ENCODE peak calls at places on chromosomes 16 and 17, in seven cellular contexts. O is kidney, L is body of pancreas, E is right atrium auricular region, N is IMR-90, C is MM.1S, S is sigmoid colon. P is an unnamed sample.
A peak's percentile ranks its signal among the peaks of the same experiment; 100 is the strongest.

GRCh38 chr17:32142857-32143524 is 689 bp downstream of the RHOT1 start:
- DNase-seq in L (peak; percentile 93), C (peak; percentile 27), N (peak; percentile 76), S (peak; percentile 70), E (no peak), O (peak; percentile 74), P (peak; percentile 57)

GRCh38 chr17:49290690-49291326 is 60.2 kb upstream of the PHOSPHO1 start:
- DNase-seq in N (peak; percentile 42), S (no peak), C (no peak), O (no peak), E (no peak), L (no peak), P (peak; percentile 17)

GRCh38 chr16:27198451-27199234 is 4.7 kb upstream of the KDM8 start:
- DNase-seq in C (no peak), S (no peak), N (no peak), O (no peak), E (no peak), L (no peak), P (no peak)

GRCh38 chr17:38672788-38673713 is 1.7 kb downstream of the EPOP start:
- DNase-seq in S (no peak), E (no peak), L (no peak), O (no peak), N (no peak), C (no peak), P (no peak)

GRCh38 chr16:19393226-19394074 is 24.2 kb upstream of the TMC5 start:
- DNase-seq in O (no peak), S (no peak), N (peak; percentile 23), L (no peak), E (no peak), C (no peak), P (no peak)

GRCh38 chr17:15298176-15298575 is 33.0 kb upstream of the PMP22 start:
- DNase-seq in L (no peak), E (no peak), O (no peak), S (no peak), N (peak; percentile 70), C (no peak), P (no peak)

GRCh38 chr17:3926860-3927627 is 10.8 kb upstream of the P2RX1 start:
- DNase-seq in S (no peak), E (no peak), L (no peak), N (no peak), O (peak; percentile 41), C (no peak), P (no peak)

GRCh38 chr16:73599870-73600269 is 551.9 kb upstream of the ZFHX3 start:
- DNase-seq in E (no peak), N (no peak), L (no peak), S (no peak), C (no peak), O (no peak), P (no peak)

GRCh38 chr16:24478401-24478800 is 61.0 kb upstream of the RBBP6 start:
- DNase-seq in O (no peak), C (no peak), E (no peak), N (no peak), S (no peak), L (no peak), P (no peak)

GRCh38 chr16:85227262-85227923 is 115.1 kb upstream of the CIBAR2 start:
- DNase-seq in O (no peak), E (no peak), N (no peak), S (peak; percentile 63), L (no peak), C (no peak), P (no peak)

GRCh38 chr16:68760671-68761275 is 23.7 kb downstream of the CDH1 start:
- DNase-seq in E (no peak), O (no peak), C (peak; percentile 84), S (no peak), L (peak; percentile 69), N (peak; percentile 13), P (no peak)

GRCh38 chr17:17994271-17994670 is 21.6 kb downstream of the DRC3 start:
- DNase-seq in S (no peak), O (peak; percentile 25), N (no peak), L (no peak), E (no peak), C (no peak), P (peak; percentile 17)

GRCh38 chr16:88454315-88455057 is 1.4 kb downstream of the ZFPM1 start:
- DNase-seq in E (no peak), N (no peak), C (peak; percentile 70), O (no peak), S (no peak), L (peak; percentile 50), P (no peak)

DNA sequence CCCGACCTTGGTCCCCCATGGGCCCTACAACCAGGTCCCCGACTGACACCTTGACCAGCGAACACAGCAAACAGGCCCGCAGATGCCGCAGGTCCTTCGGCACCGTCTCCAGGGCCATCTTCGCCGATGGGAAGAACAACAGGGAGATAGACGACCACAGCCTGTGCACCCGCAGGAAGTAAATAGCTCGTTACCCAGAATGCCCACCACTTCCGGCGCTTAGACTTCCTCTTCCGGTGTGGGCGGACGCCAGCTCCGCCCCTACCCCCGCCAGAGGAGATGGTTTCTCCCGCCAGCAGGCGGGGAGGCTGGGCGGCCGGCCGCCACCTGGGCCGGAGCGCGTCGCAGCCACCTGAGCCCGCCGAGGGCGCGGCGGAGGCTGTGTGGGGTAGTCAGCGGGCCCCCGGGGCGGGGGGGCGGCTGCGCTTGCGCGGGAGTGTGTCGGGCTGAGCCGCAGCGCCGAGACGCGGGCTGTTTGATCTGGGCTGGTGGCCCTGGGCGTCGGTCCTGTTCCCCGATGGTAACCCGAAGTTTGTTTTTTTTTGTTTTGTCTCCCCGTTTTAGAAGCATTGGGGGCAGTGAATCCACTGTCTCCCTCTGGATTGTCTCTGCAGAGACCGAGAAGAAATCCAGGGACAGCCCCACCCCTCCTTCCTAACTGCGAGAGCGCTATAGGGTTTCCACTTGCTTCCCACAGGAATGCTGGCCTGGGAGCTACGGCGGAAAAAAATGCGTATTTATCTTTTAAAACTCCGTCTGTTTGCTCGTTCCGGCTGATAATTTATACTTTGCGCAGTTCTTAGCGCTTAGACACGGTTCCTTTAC is at the start of gene SUPT4H1:
- DNase-seq in E (peak; percentile 84), O (peak; percentile 96), C (peak; percentile 97), L (peak; percentile 93), S (peak; percentile 93), N (peak; percentile 92), P (peak; percentile 87)
- H3K27ac ChIP-seq in E (peak within 1 kb of the TSS; percentile 98), O (peak within 1 kb of the TSS; percentile 79), C (peak within 1 kb of the TSS; percentile 79), L (peak within 1 kb of the TSS; percentile 82), S (peak within 1 kb of the TSS; percentile 96), N (peak within 1 kb of the TSS; percentile 94), P (peak within 1 kb of the TSS; percentile 92)

DNA sequence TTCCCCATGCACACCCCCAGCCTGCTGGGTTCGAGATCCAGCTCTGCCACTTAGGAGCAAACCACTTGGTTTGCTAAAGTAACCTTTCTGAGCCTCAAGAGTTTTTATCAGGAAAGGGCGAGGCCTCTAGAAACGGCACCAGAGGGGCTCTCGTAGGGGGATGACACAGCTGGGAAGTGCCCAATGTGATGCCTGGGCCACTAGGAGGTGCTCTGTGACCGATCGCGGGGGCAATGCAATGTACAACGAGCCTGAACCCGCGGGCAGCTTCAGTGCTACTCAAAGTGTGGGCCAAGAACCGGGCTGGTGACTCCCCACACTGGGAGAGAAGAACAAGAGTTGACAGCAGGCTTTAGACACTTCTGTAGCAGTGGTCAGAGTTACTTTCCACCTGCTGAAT is 9.4 kb downstream of the C16orf89 start:
- DNase-seq in C (peak; percentile 24), L (no peak), E (no peak), N (no peak), S (no peak), O (no peak), P (no peak)
- TF ChIP-seq CTCF in C (peak; percentile 48), L (peak; percentile 17), E (peak; percentile 25), N (peak; percentile 48), S (peak; percentile 14), O (no peak), P (peak; percentile 15)

DNA sequence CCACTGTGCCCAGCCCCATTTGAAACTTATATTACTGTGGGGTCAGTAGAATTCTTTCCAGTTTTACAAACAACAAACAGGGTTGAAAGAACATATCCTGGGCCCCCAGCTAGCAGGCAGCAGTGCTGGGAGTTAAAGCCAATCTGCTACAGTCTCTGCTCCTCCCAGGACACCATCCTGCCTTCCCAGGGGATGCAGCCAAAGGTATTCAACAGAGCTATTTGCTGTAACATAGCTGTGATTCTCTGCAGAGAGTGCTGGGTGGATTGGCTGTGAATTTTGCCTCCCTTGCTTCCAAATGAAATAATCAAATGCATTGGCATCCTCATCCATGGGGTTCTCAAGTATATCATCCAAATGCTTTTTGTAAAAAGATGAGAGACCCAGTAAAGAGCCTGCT is 124.2 kb downstream of the NPIPB5 start:
- DNase-seq in N (no peak), L (no peak), S (no peak), C (no peak), O (no peak), E (no peak), P (no peak)
- H3K27ac ChIP-seq in N (no peak overlapping the region), L (no peak overlapping the region), S (no peak overlapping the region), C (no peak overlapping the region), O (no peak overlapping the region), E (no peak overlapping the region), P (no peak overlapping the region)

DNA sequence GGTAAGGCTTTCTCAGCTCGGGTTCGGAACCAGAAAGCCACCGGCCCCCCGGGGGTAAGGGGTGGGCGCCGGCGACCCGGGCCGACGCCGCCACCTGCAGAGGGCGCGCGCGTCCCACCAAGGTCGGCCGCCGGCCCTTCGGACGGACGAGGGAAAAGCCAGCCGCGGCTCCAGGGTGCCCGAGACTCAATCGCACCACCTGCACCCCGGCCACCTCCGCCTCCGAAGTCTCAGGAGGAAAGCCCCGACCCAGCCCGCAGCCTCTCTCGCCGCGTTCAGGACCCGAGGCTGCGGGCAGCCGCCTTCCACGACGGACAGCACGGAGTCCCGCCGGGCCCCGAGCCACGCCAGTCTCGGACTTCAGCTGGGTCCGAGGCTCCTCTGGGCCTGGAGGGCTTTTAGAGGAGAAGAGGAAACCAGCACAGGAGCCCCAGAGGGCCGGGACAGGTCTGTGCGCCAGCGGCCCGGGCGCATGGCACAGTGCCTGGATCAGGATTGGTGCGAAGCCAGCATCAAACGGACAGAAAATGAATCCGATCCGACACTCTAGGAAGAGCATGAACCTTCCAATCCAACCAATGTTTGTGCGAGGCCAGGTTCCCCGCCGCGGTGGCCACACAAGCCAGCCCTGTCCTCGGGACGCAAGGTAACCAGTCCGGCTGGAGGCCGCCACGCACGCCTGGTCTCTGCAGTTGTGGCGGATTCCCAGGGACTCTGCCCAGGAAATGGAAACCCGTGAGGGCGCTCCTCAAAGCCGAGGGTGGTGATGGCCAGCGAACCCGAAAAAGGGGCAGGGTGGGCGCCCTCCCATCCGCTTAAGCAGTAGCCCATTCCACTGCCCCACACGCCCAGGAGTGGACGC is 6.7 kb downstream of the CBX8 start:
- DNase-seq in E (no peak), L (peak; percentile 36), O (peak; percentile 77), N (no peak), C (no peak), S (no peak), P (no peak)
- TF ChIP-seq CTCF in E (peak; percentile 90), L (peak; percentile 68), O (peak; percentile 69), N (peak; percentile 81), C (peak; percentile 51), S (peak; percentile 86), P (peak; percentile 81)

GRCh38 chr16:56421976-56422669 is 3.2 kb downstream of the AMFR start:
- DNase-seq in N (no peak), C (no peak), S (no peak), L (no peak), E (no peak), O (no peak), P (no peak)
- H3K27ac ChIP-seq in N (no peak overlapping the region), C (no peak overlapping the region), S (no peak overlapping the region), L (no peak overlapping the region), E (no peak overlapping the region), O (no peak overlapping the region), P (no peak overlapping the region)

P was measured in heart right ventricle.